ENCODE peak calls at places on chromosomes 13 and 19, in nine cellular contexts. One of them, this sample, is unnamed.

GRCh38 chr13:32669030-32669646 is 82.9 kb downstream of the PDS5B start:
- DNase-seq in retina: peak
- DNase-seq in cardiac septum: no peak
- DNase-seq in BJ: no peak
- DNase-seq in AG20443: peak
- DNase-seq in adipocyte: peak
- DNase-seq in NCI-H2171: peak
- DNase-seq in renal cortical epithelial cell: peak
- DNase-seq in EL: peak
- DNase-seq in this sample: peak

GRCh38 chr19:12789098-12789903 is 2.0 kb upstream of the JUNB start:
- DNase-seq in retina: peak
- DNase-seq in cardiac septum: no peak
- DNase-seq in BJ: no peak
- DNase-seq in AG20443: no peak
- DNase-seq in adipocyte: no peak
- DNase-seq in NCI-H2171: no peak
- DNase-seq in renal cortical epithelial cell: no peak
- DNase-seq in EL: peak
- DNase-seq in this sample: no peak

GRCh38 chr13:68380041-68380973 is 1150.2 kb upstream of the PCDH9 start:
- DNase-seq in retina: peak
- DNase-seq in cardiac septum: no peak
- DNase-seq in BJ: no peak
- DNase-seq in AG20443: no peak
- DNase-seq in adipocyte: no peak
- DNase-seq in NCI-H2171: no peak
- DNase-seq in renal cortical epithelial cell: no peak
- DNase-seq in EL: no peak
- DNase-seq in this sample: no peak

GRCh38 chr13:41811588-41812021 is 149.3 kb downstream of the VWA8 start:
- DNase-seq in retina: no peak
- DNase-seq in cardiac septum: no peak
- DNase-seq in BJ: no peak
- DNase-seq in AG20443: no peak
- DNase-seq in adipocyte: no peak
- DNase-seq in NCI-H2171: no peak
- DNase-seq in renal cortical epithelial cell: no peak
- DNase-seq in EL: no peak
- DNase-seq in this sample: no peak

GRCh38 chr19:4391701-4392543 is 8.4 kb downstream of the SH3GL1 start:
- DNase-seq in retina: peak
- DNase-seq in cardiac septum: no peak
- DNase-seq in BJ: peak
- DNase-seq in AG20443: peak
- DNase-seq in adipocyte: peak
- DNase-seq in NCI-H2171: no peak
- DNase-seq in renal cortical epithelial cell: peak
- DNase-seq in EL: peak
- DNase-seq in this sample: peak

GRCh38 chr13:57633950-57634828 is 2.6 kb downstream of the PCDH17 start:
- DNase-seq in retina: peak
- DNase-seq in cardiac septum: peak
- DNase-seq in BJ: no peak
- DNase-seq in AG20443: peak
- DNase-seq in adipocyte: no peak
- DNase-seq in NCI-H2171: no peak
- DNase-seq in renal cortical epithelial cell: no peak
- DNase-seq in EL: no peak
- DNase-seq in this sample: no peak

GRCh38 chr19:35011737-35012682 is 11.9 kb downstream of the GRAMD1A start:
- DNase-seq in retina: no peak
- DNase-seq in cardiac septum: no peak
- DNase-seq in BJ: no peak
- DNase-seq in AG20443: no peak
- DNase-seq in adipocyte: no peak
- DNase-seq in NCI-H2171: no peak
- DNase-seq in renal cortical epithelial cell: no peak
- DNase-seq in EL: no peak
- DNase-seq in this sample: no peak

GRCh38 chr19:55386515-55386947 is 799 bp downstream of the RPL28 start:
- DNase-seq in retina: peak
- DNase-seq in cardiac septum: no peak
- DNase-seq in BJ: no peak
- DNase-seq in AG20443: no peak
- DNase-seq in adipocyte: peak
- DNase-seq in NCI-H2171: no peak
- DNase-seq in renal cortical epithelial cell: no peak
- DNase-seq in EL: no peak
- DNase-seq in this sample: no peak

GRCh38 chr13:30408319-30409101 is 13.8 kb upstream of the UBE2L5 start:
- DNase-seq in retina: peak
- DNase-seq in cardiac septum: peak
- DNase-seq in BJ: no peak
- DNase-seq in AG20443: peak
- DNase-seq in adipocyte: peak
- DNase-seq in NCI-H2171: no peak
- DNase-seq in renal cortical epithelial cell: peak
- DNase-seq in EL: peak
- DNase-seq in this sample: peak

GRCh38 chr19:39818626-39819097 is 15.3 kb downstream of the DYRK1B start:
- DNase-seq in retina: no peak
- DNase-seq in cardiac septum: peak
- DNase-seq in BJ: no peak
- DNase-seq in AG20443: no peak
- DNase-seq in adipocyte: no peak
- DNase-seq in NCI-H2171: no peak
- DNase-seq in renal cortical epithelial cell: no peak
- DNase-seq in EL: no peak
- DNase-seq in this sample: no peak

GRCh38 chr19:29583196-29584006 is 22.7 kb upstream of the POP4 start:
- DNase-seq in retina: no peak
- DNase-seq in cardiac septum: peak
- DNase-seq in BJ: no peak
- DNase-seq in AG20443: peak
- DNase-seq in adipocyte: peak
- DNase-seq in NCI-H2171: no peak
- DNase-seq in renal cortical epithelial cell: no peak
- DNase-seq in EL: peak
- DNase-seq in this sample: peak

GRCh38 chr19:51323481-51323891 is 12.0 kb downstream of the IGLON5 start:
- DNase-seq in retina: peak
- DNase-seq in cardiac septum: no peak
- DNase-seq in BJ: no peak
- DNase-seq in AG20443: no peak
- DNase-seq in adipocyte: no peak
- DNase-seq in NCI-H2171: no peak
- DNase-seq in renal cortical epithelial cell: no peak
- DNase-seq in EL: no peak
- DNase-seq in this sample: no peak

GRCh38 chr19:29671393-29672076 is 6.3 kb downstream of the PLEKHF1 start:
- DNase-seq in retina: no peak
- DNase-seq in cardiac septum: peak
- DNase-seq in BJ: no peak
- DNase-seq in AG20443: peak
- DNase-seq in adipocyte: no peak
- DNase-seq in NCI-H2171: no peak
- DNase-seq in renal cortical epithelial cell: peak
- DNase-seq in EL: no peak
- DNase-seq in this sample: peak

GRCh38 chr19:52689804-52690394 is 44.9 kb downstream of the ZNF611 start:
- DNase-seq in retina: no peak
- DNase-seq in cardiac septum: peak
- DNase-seq in BJ: no peak
- DNase-seq in AG20443: peak
- DNase-seq in adipocyte: peak
- DNase-seq in NCI-H2171: no peak
- DNase-seq in renal cortical epithelial cell: no peak
- DNase-seq in EL: no peak
- DNase-seq in this sample: peak

GRCh38 chr13:44713793-44714469 is 137.8 kb upstream of the TSC22D1 start:
- DNase-seq in retina: no peak
- DNase-seq in cardiac septum: no peak
- DNase-seq in BJ: peak
- DNase-seq in AG20443: peak
- DNase-seq in adipocyte: peak
- DNase-seq in NCI-H2171: no peak
- DNase-seq in renal cortical epithelial cell: peak
- DNase-seq in EL: peak
- DNase-seq in this sample: peak

GRCh38 chr13:59890064-59890463 is 273.7 kb downstream of the DIAPH3 start:
- DNase-seq in retina: no peak
- DNase-seq in cardiac septum: no peak
- DNase-seq in BJ: no peak
- DNase-seq in AG20443: no peak
- DNase-seq in adipocyte: peak
- DNase-seq in NCI-H2171: no peak
- DNase-seq in renal cortical epithelial cell: no peak
- DNase-seq in EL: no peak
- DNase-seq in this sample: no peak

GRCh38 chr13:23378009-23378632 is 55.4 kb downstream of the SACS start:
- DNase-seq in retina: no peak
- DNase-seq in cardiac septum: no peak
- DNase-seq in BJ: peak
- DNase-seq in AG20443: peak
- DNase-seq in adipocyte: peak
- DNase-seq in NCI-H2171: no peak
- DNase-seq in renal cortical epithelial cell: peak
- DNase-seq in EL: peak
- DNase-seq in this sample: peak

GRCh38 chr13:93029536-93029935 is 197.1 kb upstream of the GPC6 start:
- DNase-seq in retina: no peak
- DNase-seq in cardiac septum: no peak
- DNase-seq in BJ: no peak
- DNase-seq in AG20443: peak
- DNase-seq in adipocyte: peak
- DNase-seq in NCI-H2171: no peak
- DNase-seq in renal cortical epithelial cell: no peak
- DNase-seq in EL: peak
- DNase-seq in this sample: peak

GRCh38 chr19:22422220-22422619 is at the start of gene ZNF98:
- DNase-seq in retina: peak
- DNase-seq in cardiac septum: no peak
- DNase-seq in BJ: no peak
- DNase-seq in AG20443: no peak
- DNase-seq in adipocyte: no peak
- DNase-seq in NCI-H2171: no peak
- DNase-seq in renal cortical epithelial cell: no peak
- DNase-seq in EL: no peak
- DNase-seq in this sample: no peak